ENCODE peak calls at places on chromosomes 1 and 21, in ten cellular contexts. One of them, this sample, is unnamed.
A peak's percentile ranks its signal among the peaks of the same experiment; 100 is the strongest.

GRCh38 chr1:35120458-35121133 is 41.4 kb downstream of the ZMYM1 start:
- DNase-seq in tibial artery: no peak
- DNase-seq in adrenal gland: peak; percentile 24
- DNase-seq in pancreas: no peak
- DNase-seq in Karpas-422: no peak
- DNase-seq in uterus: no peak
- DNase-seq in ascending aorta: no peak
- DNase-seq in mesenchymal stem cell: no peak
- DNase-seq in IMR-90: peak; percentile 2
- DNase-seq in psoas muscle: no peak
- DNase-seq in this sample: peak; percentile 83

GRCh38 chr21:15159382-15160020 is 94.7 kb upstream of the NRIP1 start:
- DNase-seq in tibial artery: no peak
- DNase-seq in adrenal gland: no peak
- DNase-seq in pancreas: no peak
- DNase-seq in Karpas-422: no peak
- DNase-seq in uterus: no peak
- DNase-seq in ascending aorta: no peak
- DNase-seq in mesenchymal stem cell: no peak
- DNase-seq in IMR-90: no peak
- DNase-seq in psoas muscle: no peak
- DNase-seq in this sample: no peak

GRCh38 chr1:7745783-7746182 is 25.3 kb upstream of the VAMP3 start:
- DNase-seq in tibial artery: no peak
- DNase-seq in adrenal gland: no peak
- DNase-seq in pancreas: no peak
- DNase-seq in Karpas-422: no peak
- DNase-seq in uterus: no peak
- DNase-seq in ascending aorta: no peak
- DNase-seq in mesenchymal stem cell: no peak
- DNase-seq in IMR-90: no peak
- DNase-seq in psoas muscle: no peak
- DNase-seq in this sample: peak; percentile 9

GRCh38 chr1:232551281-232551835 is 78.6 kb downstream of the SIPA1L2 start:
- DNase-seq in tibial artery: no peak
- DNase-seq in adrenal gland: no peak
- DNase-seq in pancreas: no peak
- DNase-seq in Karpas-422: no peak
- DNase-seq in uterus: no peak
- DNase-seq in ascending aorta: no peak
- DNase-seq in mesenchymal stem cell: peak; percentile 61
- DNase-seq in IMR-90: no peak
- DNase-seq in psoas muscle: no peak
- DNase-seq in this sample: no peak

GRCh38 chr1:4029376-4029775 is 129.3 kb upstream of the C1orf174 start:
- DNase-seq in tibial artery: no peak
- DNase-seq in adrenal gland: no peak
- DNase-seq in pancreas: no peak
- DNase-seq in Karpas-422: peak; percentile 61
- DNase-seq in uterus: no peak
- DNase-seq in ascending aorta: no peak
- DNase-seq in mesenchymal stem cell: no peak
- DNase-seq in IMR-90: no peak
- DNase-seq in psoas muscle: no peak
- DNase-seq in this sample: no peak

GRCh38 chr1:40421348-40421693 is 29.0 kb upstream of the ZFP69B start:
- DNase-seq in tibial artery: no peak
- DNase-seq in adrenal gland: no peak
- DNase-seq in pancreas: no peak
- DNase-seq in Karpas-422: no peak
- DNase-seq in uterus: no peak
- DNase-seq in ascending aorta: no peak
- DNase-seq in mesenchymal stem cell: no peak
- DNase-seq in IMR-90: no peak
- DNase-seq in psoas muscle: no peak
- DNase-seq in this sample: no peak

GRCh38 chr1:85605519-85606413 is 25.2 kb downstream of the CCN1 start:
- DNase-seq in tibial artery: no peak
- DNase-seq in adrenal gland: no peak
- DNase-seq in pancreas: peak; percentile 58
- DNase-seq in Karpas-422: peak; percentile 64
- DNase-seq in uterus: no peak
- DNase-seq in ascending aorta: no peak
- DNase-seq in mesenchymal stem cell: no peak
- DNase-seq in IMR-90: no peak
- DNase-seq in psoas muscle: no peak
- DNase-seq in this sample: no peak

GRCh38 chr1:62905309-62905708 is 121.4 kb downstream of the ATG4C start:
- DNase-seq in tibial artery: no peak
- DNase-seq in adrenal gland: no peak
- DNase-seq in pancreas: no peak
- DNase-seq in Karpas-422: no peak
- DNase-seq in uterus: no peak
- DNase-seq in ascending aorta: no peak
- DNase-seq in mesenchymal stem cell: no peak
- DNase-seq in IMR-90: no peak
- DNase-seq in psoas muscle: no peak
- DNase-seq in this sample: no peak

GRCh38 chr1:162562452-162562828 is 918 bp downstream of the UAP1 start:
- DNase-seq in tibial artery: no peak
- DNase-seq in adrenal gland: no peak
- DNase-seq in pancreas: no peak
- DNase-seq in Karpas-422: peak; percentile 54
- DNase-seq in uterus: no peak
- DNase-seq in ascending aorta: peak; percentile 67
- DNase-seq in mesenchymal stem cell: peak; percentile 57
- DNase-seq in IMR-90: peak; percentile 65
- DNase-seq in psoas muscle: no peak
- DNase-seq in this sample: peak; percentile 66

GRCh38 chr1:33306061-33306460 is 14.8 kb downstream of the A3GALT2 start:
- DNase-seq in tibial artery: peak; percentile 54
- DNase-seq in adrenal gland: no peak
- DNase-seq in pancreas: no peak
- DNase-seq in Karpas-422: no peak
- DNase-seq in uterus: no peak
- DNase-seq in ascending aorta: no peak
- DNase-seq in mesenchymal stem cell: no peak
- DNase-seq in IMR-90: no peak
- DNase-seq in psoas muscle: no peak
- DNase-seq in this sample: peak; percentile 53

GRCh38 chr1:100624886-100625430 is 87.0 kb downstream of the GPR88 start:
- DNase-seq in tibial artery: no peak
- DNase-seq in adrenal gland: no peak
- DNase-seq in pancreas: no peak
- DNase-seq in Karpas-422: no peak
- DNase-seq in uterus: no peak
- DNase-seq in ascending aorta: no peak
- DNase-seq in mesenchymal stem cell: peak; percentile 81
- DNase-seq in IMR-90: peak; percentile 31
- DNase-seq in psoas muscle: no peak
- DNase-seq in this sample: no peak

GRCh38 chr1:206912445-206913095 is 9.2 kb downstream of the FCMR start:
- DNase-seq in tibial artery: peak; percentile 75
- DNase-seq in adrenal gland: peak; percentile 69
- DNase-seq in pancreas: no peak
- DNase-seq in Karpas-422: peak; percentile 89
- DNase-seq in uterus: peak; percentile 69
- DNase-seq in ascending aorta: peak; percentile 79
- DNase-seq in mesenchymal stem cell: peak; percentile 81
- DNase-seq in IMR-90: peak; percentile 75
- DNase-seq in psoas muscle: peak; percentile 70
- DNase-seq in this sample: peak; percentile 92

GRCh38 chr1:216750031-216750627 is 26.9 kb upstream of the ESRRG start:
- DNase-seq in tibial artery: no peak
- DNase-seq in adrenal gland: peak; percentile 43
- DNase-seq in pancreas: no peak
- DNase-seq in Karpas-422: peak; percentile 81
- DNase-seq in uterus: no peak
- DNase-seq in ascending aorta: no peak
- DNase-seq in mesenchymal stem cell: peak; percentile 61
- DNase-seq in IMR-90: peak; percentile 69
- DNase-seq in psoas muscle: no peak
- DNase-seq in this sample: no peak

GRCh38 chr1:91650764-91651163 is 150.1 kb downstream of the CDC7 start:
- DNase-seq in tibial artery: peak; percentile 94
- DNase-seq in adrenal gland: peak; percentile 91
- DNase-seq in pancreas: no peak
- DNase-seq in Karpas-422: no peak
- DNase-seq in uterus: peak; percentile 81
- DNase-seq in ascending aorta: peak; percentile 89
- DNase-seq in mesenchymal stem cell: peak; percentile 98
- DNase-seq in IMR-90: peak; percentile 100
- DNase-seq in psoas muscle: peak; percentile 77
- DNase-seq in this sample: peak; percentile 96

GRCh38 chr1:151707541-151708065 is 9.0 kb downstream of the CELF3 start:
- DNase-seq in tibial artery: no peak
- DNase-seq in adrenal gland: no peak
- DNase-seq in pancreas: peak; percentile 67
- DNase-seq in Karpas-422: no peak
- DNase-seq in uterus: no peak
- DNase-seq in ascending aorta: peak; percentile 54
- DNase-seq in mesenchymal stem cell: no peak
- DNase-seq in IMR-90: no peak
- DNase-seq in psoas muscle: no peak
- DNase-seq in this sample: peak; percentile 41

GRCh38 chr21:32907521-32907920 is 118.2 kb upstream of the OLIG2 start:
- DNase-seq in tibial artery: no peak
- DNase-seq in adrenal gland: no peak
- DNase-seq in pancreas: no peak
- DNase-seq in Karpas-422: no peak
- DNase-seq in uterus: no peak
- DNase-seq in ascending aorta: no peak
- DNase-seq in mesenchymal stem cell: no peak
- DNase-seq in IMR-90: no peak
- DNase-seq in psoas muscle: no peak
- DNase-seq in this sample: no peak

GRCh38 chr1:154657547-154657946 is 49.6 kb upstream of the ADAR start:
- DNase-seq in tibial artery: no peak
- DNase-seq in adrenal gland: no peak
- DNase-seq in pancreas: no peak
- DNase-seq in Karpas-422: no peak
- DNase-seq in uterus: no peak
- DNase-seq in ascending aorta: no peak
- DNase-seq in mesenchymal stem cell: no peak
- DNase-seq in IMR-90: no peak
- DNase-seq in psoas muscle: no peak
- DNase-seq in this sample: no peak

DNA sequence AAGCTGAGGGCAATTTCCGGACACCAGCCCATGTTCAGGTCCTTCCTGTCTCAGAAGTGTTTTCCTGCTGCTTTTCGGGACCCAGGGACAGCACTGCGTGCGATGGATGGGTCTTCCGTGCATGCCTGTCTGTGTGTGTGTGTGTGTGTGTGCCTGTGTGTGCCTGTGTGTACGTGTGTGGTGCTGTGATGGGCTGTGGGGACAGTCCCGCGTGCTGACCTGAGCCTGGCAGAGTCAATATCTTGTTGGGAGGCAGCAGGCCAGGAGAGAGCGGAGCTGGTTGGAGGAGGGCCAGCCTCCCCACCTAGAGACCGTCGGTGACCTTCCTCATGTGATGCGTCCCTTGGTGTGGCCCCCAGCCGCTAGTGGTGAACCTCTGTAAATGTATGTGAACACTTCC is 13.7 kb downstream of the SKI start:
- DNase-seq in tibial artery: no peak
- DNase-seq in adrenal gland: no peak
- DNase-seq in pancreas: no peak
- DNase-seq in Karpas-422: no peak
- DNase-seq in uterus: no peak
- DNase-seq in ascending aorta: no peak
- DNase-seq in mesenchymal stem cell: no peak
- DNase-seq in IMR-90: no peak
- DNase-seq in psoas muscle: no peak
- DNase-seq in this sample: no peak
- H3K4me1 ChIP-seq in tibial artery: peaks cover 87% of the 10 kb centered on the region
- H3K4me1 ChIP-seq in adrenal gland: peaks cover 22% of the 10 kb centered on the region
- H3K4me1 ChIP-seq in pancreas: peaks cover 10% of the 10 kb centered on the region
- H3K4me1 ChIP-seq in Karpas-422: no peaks in the 10 kb centered on the region
- H3K4me1 ChIP-seq in uterus: peaks cover 27% of the 10 kb centered on the region
- H3K4me1 ChIP-seq in ascending aorta: peaks cover 81% of the 10 kb centered on the region
- H3K4me1 ChIP-seq in mesenchymal stem cell: peaks cover 56% of the 10 kb centered on the region
- H3K4me1 ChIP-seq in IMR-90: peaks cover 47% of the 10 kb centered on the region
- H3K4me1 ChIP-seq in psoas muscle: peaks cover 66% of the 10 kb centered on the region
- H3K4me1 ChIP-seq in this sample: peaks cover 44% of the 10 kb centered on the region

GRCh38 chr1:18179009-18179408 is 71.4 kb downstream of the IGSF21 start:
- DNase-seq in tibial artery: no peak
- DNase-seq in adrenal gland: no peak
- DNase-seq in pancreas: no peak
- DNase-seq in Karpas-422: no peak
- DNase-seq in uterus: no peak
- DNase-seq in ascending aorta: no peak
- DNase-seq in mesenchymal stem cell: no peak
- DNase-seq in IMR-90: no peak
- DNase-seq in psoas muscle: no peak
- DNase-seq in this sample: no peak
- H3K4me1 ChIP-seq in tibial artery: no peaks in the 10 kb centered on the region
- H3K4me1 ChIP-seq in adrenal gland: no peaks in the 10 kb centered on the region
- H3K4me1 ChIP-seq in pancreas: no peaks in the 10 kb centered on the region
- H3K4me1 ChIP-seq in Karpas-422: peaks cover 43% of the 10 kb centered on the region
- H3K4me1 ChIP-seq in uterus: no peaks in the 10 kb centered on the region
- H3K4me1 ChIP-seq in ascending aorta: no peaks in the 10 kb centered on the region
- H3K4me1 ChIP-seq in mesenchymal stem cell: no peaks in the 10 kb centered on the region
- H3K4me1 ChIP-seq in IMR-90: no peaks in the 10 kb centered on the region
- H3K4me1 ChIP-seq in psoas muscle: no peaks in the 10 kb centered on the region
- H3K4me1 ChIP-seq in this sample: no peaks in the 10 kb centered on the region

DNA sequence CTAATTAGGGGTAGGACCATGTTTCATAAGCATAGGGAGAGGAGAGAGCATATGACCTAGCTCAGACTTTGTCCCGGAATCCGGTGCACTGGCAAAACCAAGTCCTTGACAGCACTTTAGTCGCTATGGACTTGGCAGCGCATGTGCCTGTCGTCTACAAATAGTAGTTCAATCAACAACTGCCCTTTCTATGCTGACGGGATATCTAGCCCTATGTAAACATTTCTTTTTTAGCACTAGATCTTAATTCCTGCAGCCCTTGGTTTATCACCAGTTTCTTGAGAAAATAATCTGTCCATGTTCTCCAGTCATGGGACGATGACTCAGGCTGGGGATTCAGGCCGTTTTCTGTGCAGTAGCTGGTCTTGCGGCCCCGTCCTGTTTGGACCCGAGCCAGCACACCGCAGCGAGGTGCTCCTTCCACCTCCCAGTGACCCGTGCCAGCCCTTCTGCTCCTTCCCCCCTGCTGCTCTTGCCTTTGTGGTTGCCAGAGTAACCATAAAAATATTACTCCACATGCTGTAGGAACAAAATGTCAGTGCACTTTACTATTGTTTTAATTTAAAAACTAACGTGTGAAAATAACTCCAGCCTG is 8.6 kb upstream of the MT1HL1 start:
- DNase-seq in tibial artery: peak; percentile 98
- DNase-seq in adrenal gland: no peak
- DNase-seq in pancreas: peak; percentile 94
- DNase-seq in Karpas-422: no peak
- DNase-seq in uterus: peak; percentile 69
- DNase-seq in ascending aorta: peak; percentile 96
- DNase-seq in mesenchymal stem cell: no peak
- DNase-seq in IMR-90: no peak
- DNase-seq in psoas muscle: no peak
- DNase-seq in this sample: no peak
- H3K4me1 ChIP-seq in tibial artery: peaks cover 14% of the 10 kb centered on the region
- H3K4me1 ChIP-seq in adrenal gland: no peaks in the 10 kb centered on the region
- H3K4me1 ChIP-seq in pancreas: peaks cover 6% of the 10 kb centered on the region
- H3K4me1 ChIP-seq in Karpas-422: no peaks in the 10 kb centered on the region
- H3K4me1 ChIP-seq in uterus: no peaks in the 10 kb centered on the region
- H3K4me1 ChIP-seq in ascending aorta: peaks cover 21% of the 10 kb centered on the region
- H3K4me1 ChIP-seq in mesenchymal stem cell: peaks cover 4% of the 10 kb centered on the region
- H3K4me1 ChIP-seq in IMR-90: no peaks in the 10 kb centered on the region
- H3K4me1 ChIP-seq in psoas muscle: no peaks in the 10 kb centered on the region
- H3K4me1 ChIP-seq in this sample: no peaks in the 10 kb centered on the region

GRCh38 chr21:31727181-31727580 is 4.7 kb downstream of the SCAF4 start:
- DNase-seq in tibial artery: no peak
- DNase-seq in adrenal gland: no peak
- DNase-seq in pancreas: no peak
- DNase-seq in Karpas-422: no peak
- DNase-seq in uterus: no peak
- DNase-seq in ascending aorta: no peak
- DNase-seq in mesenchymal stem cell: no peak
- DNase-seq in IMR-90: no peak
- DNase-seq in psoas muscle: no peak
- DNase-seq in this sample: no peak
- H3K4me1 ChIP-seq in tibial artery: peaks cover 40% of the 10 kb centered on the region
- H3K4me1 ChIP-seq in adrenal gland: no peaks in the 10 kb centered on the region
- H3K4me1 ChIP-seq in pancreas: peaks cover 26% of the 10 kb centered on the region
- H3K4me1 ChIP-seq in Karpas-422: peaks cover 34% of the 10 kb centered on the region
- H3K4me1 ChIP-seq in uterus: peaks cover 22% of the 10 kb centered on the region
- H3K4me1 ChIP-seq in ascending aorta: peaks cover 26% of the 10 kb centered on the region
- H3K4me1 ChIP-seq in mesenchymal stem cell: no peaks in the 10 kb centered on the region
- H3K4me1 ChIP-seq in IMR-90: peaks cover 7% of the 10 kb centered on the region
- H3K4me1 ChIP-seq in psoas muscle: peaks cover 35% of the 10 kb centered on the region
- H3K4me1 ChIP-seq in this sample: peaks cover 11% of the 10 kb centered on the region

This sample was measured in osteoblast.